ENCODE peak calls at places on chromosomes 2 and 18, in four cellular contexts. R is iPS-NIHi11, U is NCI-H1092, Y is neural crest cell. C is an unnamed sample.

GRCh38 chr2:38109732-38110181 is 33.8 kb upstream of the CYP1B1 start:
- DNase-seq in U (no peak), R (no peak), Y (no peak), C (no peak)

GRCh38 chr2:96977631-96978195 is 8.7 kb downstream of the FAM178B start:
- DNase-seq in U (no peak), R (no peak), Y (peak), C (peak)

GRCh38 chr2:235898766-235899165 is 269.4 kb downstream of the GBX2 start:
- DNase-seq in R (no peak), U (no peak), Y (no peak), C (no peak)

GRCh38 chr2:46001741-46002506 is 295.3 kb upstream of the EPAS1 start:
- DNase-seq in R (no peak), Y (no peak), U (no peak), C (no peak)

GRCh38 chr2:150520088-150520487 is 32.6 kb upstream of the RND3 start:
- DNase-seq in R (no peak), U (no peak), Y (no peak), C (no peak)

GRCh38 chr2:39730685-39731302 is 48.3 kb downstream of the THUMPD2 start:
- DNase-seq in R (peak), U (peak), Y (no peak), C (no peak)

GRCh38 chr2:43368483-43369385 is 142.3 kb upstream of the ZFP36L2 start:
- DNase-seq in U (no peak), Y (no peak), R (no peak), C (no peak)

GRCh38 chr2:169452080-169452479 is 27.2 kb upstream of the BBS5 start:
- DNase-seq in U (peak), Y (no peak), R (peak), C (no peak)

GRCh38 chr2:156342252-156343095 is 10.0 kb upstream of the NR4A2 start:
- DNase-seq in R (peak), Y (peak), U (peak), C (peak)

GRCh38 chr18:78073275-78073674 is 823.6 kb downstream of the GALR1 start:
- DNase-seq in Y (no peak), U (no peak), R (no peak), C (no peak)

GRCh38 chr2:64766841-64767669 is 113.3 kb upstream of the SERTAD2 start:
- DNase-seq in R (no peak), U (no peak), Y (no peak), C (no peak)

GRCh38 chr18:8608795-8609673 is at the start of gene RAB12:
- DNase-seq in R (peak), U (peak), Y (peak), C (peak)

GRCh38 chr18:12038082-12038660 is 55.5 kb upstream of the ANKRD62 start:
- DNase-seq in R (peak), Y (no peak), U (no peak), C (peak)

GRCh38 chr18:68865503-68865902 is 67.6 kb downstream of the CCDC102B start:
- DNase-seq in Y (no peak), U (no peak), R (no peak), C (no peak)

GRCh38 chr2:221635949-221636348 is 63.8 kb upstream of the EPHA4 start:
- DNase-seq in R (no peak), U (peak), Y (no peak), C (peak)

GRCh38 chr18:52288403-52289004 is 51.5 kb upstream of the DCC start:
- DNase-seq in U (no peak), R (peak), Y (peak), C (peak)

GRCh38 chr2:78977661-78978145 is 47.8 kb upstream of the REG3G start:
- DNase-seq in R (no peak), U (no peak), Y (no peak), C (no peak)

GRCh38 chr2:239438968-239439367 is 38.1 kb upstream of the HDAC4 start:
- DNase-seq in R (no peak), U (no peak), Y (no peak), C (no peak)

GRCh38 chr2:26579723-26580040 is 61.5 kb downstream of the CIB4 start:
- DNase-seq in U (no peak), R (no peak), Y (no peak), C (no peak)

GRCh38 chr18:11955299-11956029 is 25.8 kb upstream of the IMPA2 start:
- DNase-seq in R (no peak), U (no peak), Y (no peak), C (peak)

GRCh38 chr2:3073196-3073595 is 304.4 kb downstream of the EIPR1 start:
- DNase-seq in Y (no peak), R (no peak), U (no peak), C (no peak)

GRCh38 chr2:172927381-172928357 is 148.0 kb upstream of the MAP3K20 start:
- DNase-seq in Y (no peak), R (no peak), U (no peak), C (no peak)

GRCh38 chr2:102256281-102256680 is 55.1 kb upstream of the IL1RL1 start:
- DNase-seq in U (no peak), R (no peak), Y (no peak), C (no peak)